ENCODE peak calls at places on chromosomes 13 and 19, in nine cellular contexts. P, S, F, I, N, J, T, E and C are unnamed samples. For H3K4me1, the result is how much of the 10 kb centered on the place peaks cover.

GRCh38 chr13:21231426-21231945 is 55.0 kb downstream of the MRPL57 start:
- DNase-seq in P (peak), S (no peak), F (no peak), I (no peak), N (no peak), J (no peak), T (no peak), E (no peak), C (no peak)

GRCh38 chr13:35733832-35734231 is 257.3 kb upstream of the MAB21L1 start:
- DNase-seq in P (no peak), S (no peak), F (no peak), I (peak), N (no peak), J (no peak), T (no peak), E (no peak), C (no peak)

GRCh38 chr19:49400034-49400433 is 12.0 kb downstream of the KASH5 start:
- DNase-seq in P (no peak), S (no peak), F (no peak), I (no peak), N (no peak), J (no peak), T (no peak), E (no peak), C (no peak)

GRCh38 chr19:18479964-18480723 is 41.7 kb downstream of the ELL start:
- DNase-seq in P (no peak), S (no peak), F (no peak), I (no peak), N (peak), J (peak), T (peak), E (peak), C (no peak)

GRCh38 chr19:1455336-1456120 is 5.6 kb downstream of the APC2 start:
- DNase-seq in P (peak), S (peak), F (peak), I (no peak), N (peak), J (peak), T (peak), E (no peak), C (no peak)

GRCh38 chr13:75812751-75813181 is 176.6 kb downstream of the LMO7 start:
- DNase-seq in P (no peak), S (no peak), F (no peak), I (no peak), N (peak), J (no peak), T (peak), E (no peak), C (no peak)

GRCh38 chr13:38210928-38211596 is 138.6 kb upstream of the UFM1 start:
- DNase-seq in P (no peak), S (no peak), F (no peak), I (no peak), N (no peak), J (no peak), T (no peak), E (no peak), C (no peak)

GRCh38 chr13:110197041-110197440 is 109.9 kb downstream of the COL4A1 start:
- DNase-seq in P (no peak), S (no peak), F (no peak), I (no peak), N (no peak), J (no peak), T (no peak), E (no peak), C (no peak)

GRCh38 chr13:91154553-91154952 is 192.9 kb upstream of the MIR17HG start:
- DNase-seq in P (no peak), S (no peak), F (peak), I (no peak), N (no peak), J (no peak), T (no peak), E (no peak), C (no peak)

DNA sequence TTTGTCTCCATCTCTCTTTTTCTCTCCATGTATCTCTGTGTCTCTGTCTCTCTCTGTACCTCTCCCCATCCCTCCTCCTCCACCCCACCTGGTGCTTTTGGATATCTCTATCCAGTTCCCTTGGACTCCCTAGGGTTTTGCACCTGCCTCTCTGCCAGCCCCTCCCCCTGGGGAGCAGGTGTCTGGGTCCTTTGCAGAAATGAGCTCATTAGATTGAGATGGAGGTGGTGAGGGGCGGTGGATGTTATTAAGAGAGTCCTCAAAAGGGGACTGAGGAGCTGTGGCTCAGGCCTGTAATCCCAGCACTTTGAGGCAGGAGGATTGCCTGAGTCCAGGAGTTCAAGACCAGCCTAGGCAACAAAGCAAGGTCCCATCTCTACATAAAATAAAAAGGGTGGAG is 2.1 kb downstream of the KCNN4 start:
- DNase-seq in P (no peak), S (no peak), F (no peak), I (no peak), N (no peak), J (no peak), T (no peak), E (no peak), C (no peak)
- H3K4me1 ChIP-seq in P (under half), S (half or more), F (under half), I (under half), N (under half), J (under half), T (under half), E (under half), C (half or more)

DNA sequence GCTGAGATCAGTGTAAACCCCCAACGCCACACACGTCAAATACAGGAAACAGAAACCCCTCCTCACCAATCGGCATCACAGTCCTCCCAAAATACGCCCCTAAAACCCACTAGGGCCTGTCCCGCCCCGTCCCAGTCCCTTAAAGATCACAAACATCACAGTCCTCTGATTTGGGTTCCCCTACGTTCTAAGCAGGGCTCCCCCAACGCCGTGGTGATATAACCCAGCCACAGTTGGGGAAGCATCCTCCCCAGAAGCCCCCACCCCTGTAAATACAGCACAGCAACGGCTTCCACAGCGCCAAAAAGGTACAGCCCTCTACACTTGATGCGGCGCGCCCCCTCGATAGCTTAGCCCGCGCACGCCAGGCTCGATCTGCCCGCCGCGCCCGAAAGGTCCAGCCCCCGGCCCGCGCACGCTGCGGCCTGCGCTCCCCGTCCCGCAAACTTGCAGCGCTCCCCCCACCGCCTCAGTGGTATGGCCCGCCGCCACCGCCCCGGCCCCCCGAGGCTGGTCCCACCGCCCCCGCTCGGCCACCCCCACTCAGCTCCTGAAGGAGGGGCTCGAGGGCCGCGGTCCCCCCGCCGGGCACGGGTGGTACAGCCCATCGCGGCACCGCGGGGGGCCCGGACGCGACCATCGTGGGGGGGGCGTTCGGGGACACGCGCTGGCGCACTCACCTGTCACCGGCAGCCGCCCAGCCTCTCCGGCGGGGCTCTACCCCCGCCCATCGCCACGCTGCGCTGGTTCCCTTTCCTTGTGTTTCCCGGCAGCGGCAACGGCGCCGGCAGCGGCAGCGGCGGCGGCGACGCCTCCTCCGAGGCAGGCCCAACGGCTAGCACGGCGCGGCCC is at the start of gene AKT2:
- DNase-seq in P (peak), S (peak), F (peak), I (peak), N (no peak), J (peak), T (peak), E (peak), C (peak)
- H3K4me1 ChIP-seq in P (half or more), S (under half), F (under half), I (half or more), N (under half), J (under half), T (half or more), E (under half), C (under half)

GRCh38 chr19:13847900-13848677 is 28.8 kb upstream of the NANOS3 start:
- DNase-seq in P (no peak), S (peak), F (no peak), I (no peak), N (no peak), J (no peak), T (no peak), E (no peak), C (no peak)
- H3K4me1 ChIP-seq in P (under half), S (half or more), F (under half), I (half or more), N (under half), J (under half), T (half or more), E (under half), C (under half)

GRCh38 chr13:106375085-106375484 is 160.4 kb downstream of the EFNB2 start:
- DNase-seq in P (no peak), S (no peak), F (no peak), I (no peak), N (no peak), J (no peak), T (no peak), E (no peak), C (no peak)
- H3K4me1 ChIP-seq in P (under half), S (under half), F (under half), I (under half), N (under half), J (under half), T (under half), E (under half), C (under half)

DNA sequence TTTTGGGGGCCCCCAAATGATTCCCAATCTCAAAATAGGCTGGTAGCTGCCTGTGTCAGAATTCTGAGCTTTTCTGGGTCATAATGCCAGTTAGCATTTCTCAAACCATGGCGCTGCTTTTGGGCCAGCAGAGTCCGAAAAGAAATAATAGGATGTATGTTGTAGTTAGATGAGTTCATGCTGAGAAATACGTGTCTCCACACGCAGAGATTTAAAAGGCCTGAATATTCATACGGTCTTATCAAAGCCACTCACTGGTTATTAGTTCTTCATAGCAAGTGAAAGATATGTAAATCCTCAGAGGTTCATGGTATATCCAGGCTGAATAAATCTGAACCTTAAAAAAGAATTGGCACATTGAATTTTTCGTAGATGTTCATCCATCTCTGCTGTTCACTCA is 124.5 kb downstream of the SHISA2 start:
- DNase-seq in P (peak), S (no peak), F (no peak), I (no peak), N (no peak), J (no peak), T (no peak), E (no peak), C (no peak)
- H3K4me1 ChIP-seq in P (under half), S (under half), F (under half), I (under half), N (under half), J (under half), T (under half), E (under half), C (under half)

GRCh38 chr19:15544283-15544682 is 36.0 kb downstream of the CYP4F22 start:
- DNase-seq in P (no peak), S (no peak), F (no peak), I (no peak), N (no peak), J (no peak), T (no peak), E (no peak), C (no peak)
- H3K4me1 ChIP-seq in P (under half), S (under half), F (under half), I (under half), N (under half), J (under half), T (under half), E (under half), C (under half)